ENCODE peak calls at places on chromosome 3, in ten cellular contexts. V is NCI-H510A, M is AG08395, H is NCI-H524 treated with DMSO at 0.1 percent for 48 hours, T is LoVo, J is AG10803, W is BE2C, I is EL, K is astrocyte of the spinal cord, U is cardiac fibroblast. Q is an unnamed sample.

GRCh38 chr3:7847521-7847920 is 654.1 kb upstream of the LMCD1 start:
- DNase-seq in M (no peak), J (no peak), I (no peak), U (no peak), V (no peak), T (no peak), H (no peak), K (no peak), W (no peak), Q (no peak)

GRCh38 chr3:89697321-89697916 is 590.0 kb downstream of the EPHA3 start:
- DNase-seq in V (no peak), W (peak; percentile 12), T (no peak), I (no peak), J (no peak), M (no peak), U (no peak), K (no peak), H (no peak), Q (no peak)

GRCh38 chr3:4332991-4333390 is 29.8 kb downstream of the SETMAR start:
- DNase-seq in H (no peak), T (no peak), K (no peak), V (no peak), I (no peak), J (no peak), M (no peak), U (no peak), W (no peak), Q (no peak)

GRCh38 chr3:50333744-50334328 is 5.8 kb upstream of the TUSC2 start:
- DNase-seq in J (peak; percentile 74), V (no peak), I (peak; percentile 78), U (peak; percentile 93), H (no peak), M (peak; percentile 52), K (peak; percentile 62), W (no peak), T (no peak), Q (no peak)

GRCh38 chr3:83890763-83891135 is 1068.0 kb upstream of the CADM2 start:
- DNase-seq in M (no peak), K (peak; percentile 65), T (no peak), I (no peak), J (no peak), H (no peak), V (no peak), U (no peak), W (no peak), Q (no peak)

GRCh38 chr3:181695661-181696491 is 15.8 kb upstream of the SOX2 start:
- DNase-seq in J (no peak), K (peak; percentile 36), I (no peak), V (no peak), T (no peak), H (peak; percentile 74), M (no peak), W (no peak), U (no peak), Q (no peak)

GRCh38 chr3:151008699-151009098 is 36.2 kb upstream of the CLRN1 start:
- DNase-seq in J (peak; percentile 65), W (peak; percentile 18), M (peak; percentile 59), K (peak; percentile 67), V (no peak), U (peak; percentile 73), H (no peak), T (no peak), I (peak; percentile 42), Q (no peak)

GRCh38 chr3:112646623-112647022 is 5.7 kb upstream of the CCDC80 start:
- DNase-seq in U (no peak), K (no peak), J (no peak), T (no peak), V (no peak), W (no peak), I (no peak), M (no peak), H (no peak), Q (no peak)

GRCh38 chr3:138180375-138181029 is 5.8 kb upstream of the DBR1 start:
- DNase-seq in I (peak; percentile 28), K (peak; percentile 54), T (peak; percentile 58), J (peak; percentile 26), H (peak; percentile 53), U (peak; percentile 62), M (peak; percentile 10), W (peak; percentile 22), V (no peak), Q (peak; percentile 37)

GRCh38 chr3:64551697-64552096 is 136.1 kb downstream of the ADAMTS9 start:
- DNase-seq in J (no peak), V (no peak), I (no peak), T (no peak), M (no peak), K (no peak), H (no peak), W (no peak), U (no peak), Q (no peak)

GRCh38 chr3:13718000-13718399 is 161.9 kb downstream of the WNT7A start:
- DNase-seq in U (no peak), I (no peak), H (no peak), W (no peak), J (no peak), T (no peak), V (no peak), K (no peak), M (no peak), Q (peak; percentile 4)

GRCh38 chr3:57557088-57557537 is 1.0 kb downstream of the PDE12 start:
- DNase-seq in M (peak; percentile 49), V (no peak), K (peak; percentile 41), J (peak; percentile 51), W (peak; percentile 5), I (peak; percentile 57), H (no peak), U (peak; percentile 37), T (no peak), Q (peak; percentile 45)

GRCh38 chr3:49872801-49873281 is 3.1 kb upstream of the CAMKV start:
- DNase-seq in J (no peak), I (no peak), W (peak; percentile 33), M (no peak), H (no peak), U (no peak), K (no peak), T (no peak), V (no peak), Q (no peak)

GRCh38 chr3:175129126-175129525 is 270.0 kb downstream of the NAALADL2 start:
- DNase-seq in K (peak; percentile 50), U (no peak), H (no peak), W (no peak), J (peak; percentile 9), T (no peak), M (no peak), V (no peak), I (peak; percentile 14), Q (no peak)

GRCh38 chr3:111610189-111610588 is 15.0 kb upstream of the ZBED2 start:
- DNase-seq in K (no peak), I (no peak), M (no peak), J (no peak), H (no peak), U (no peak), T (peak; percentile 37), V (no peak), W (no peak), Q (no peak)

GRCh38 chr3:32109256-32109655 is 2.8 kb downstream of the GPD1L start:
- DNase-seq in V (no peak), I (peak; percentile 11), J (peak; percentile 73), M (no peak), H (peak; percentile 55), T (no peak), U (peak; percentile 94), W (peak; percentile 45), K (peak; percentile 63), Q (no peak)

GRCh38 chr3:194300392-194300758 is 50.8 kb downstream of the CPN2 start:
- DNase-seq in V (peak; percentile 32), H (no peak), K (peak; percentile 58), M (peak; percentile 77), T (no peak), J (peak; percentile 73), U (peak; percentile 87), W (peak; percentile 91), I (no peak), Q (no peak)

GRCh38 chr3:152309031-152309430 is 40.3 kb downstream of the MBNL1 start:
- DNase-seq in W (no peak), T (no peak), H (no peak), J (no peak), I (peak; percentile 32), U (no peak), K (no peak), V (no peak), M (no peak), Q (no peak)

GRCh38 chr3:76958231-76958630 is 81.7 kb upstream of the ROBO2 start:
- DNase-seq in T (no peak), H (no peak), M (no peak), V (no peak), U (no peak), I (no peak), K (no peak), J (no peak), W (no peak), Q (no peak)

GRCh38 chr3:27943106-27943505 is 221.0 kb upstream of the EOMES start:
- DNase-seq in T (peak; percentile 7), V (no peak), M (peak; percentile 24), J (peak; percentile 8), K (no peak), U (peak; percentile 43), H (no peak), W (peak; percentile 4), I (peak; percentile 13), Q (no peak)

GRCh38 chr3:166484470-166484869 is 647.2 kb upstream of the BCHE start:
- DNase-seq in K (no peak), J (no peak), U (no peak), T (no peak), I (no peak), M (no peak), W (no peak), V (no peak), H (no peak), Q (no peak)

GRCh38 chr3:165518346-165518745 is 318.9 kb downstream of the BCHE start:
- DNase-seq in K (peak; percentile 47), T (no peak), U (no peak), M (no peak), V (no peak), H (no peak), I (no peak), J (no peak), W (no peak), Q (no peak)

GRCh38 chr3:119599558-119600174 is 2.0 kb downstream of the PLA1A start:
- DNase-seq in K (no peak), T (no peak), V (no peak), W (no peak), I (no peak), U (no peak), M (no peak), H (no peak), J (no peak), Q (no peak)

GRCh38 chr3:45092132-45093031 is 53.8 kb downstream of the CDCP1 start:
- DNase-seq in J (peak; percentile 77), H (no peak), M (peak; percentile 63), U (peak; percentile 74), V (no peak), K (peak; percentile 71), W (no peak), I (peak; percentile 87), T (peak; percentile 7), Q (no peak)

GRCh38 chr3:38650248-38650940 is 907 bp upstream of the SCN5A start:
- DNase-seq in M (no peak), V (no peak), H (no peak), I (no peak), U (no peak), W (no peak), T (no peak), K (no peak), J (no peak), Q (no peak)

GRCh38 chr3:162337630-162338029 is 841.0 kb downstream of the OTOL1 start:
- DNase-seq in T (no peak), J (no peak), I (peak; percentile 7), V (no peak), W (no peak), M (no peak), K (peak; percentile 47), U (no peak), H (no peak), Q (no peak)